ENCODE peak calls at places on chromosomes 3 and 15, in eight cellular contexts. Y is thyroid gland, S is esophagus squamous epithelium, X is esophagus muscularis mucosa, N is GM12878, H is IMR-90, W is tibial nerve, J is suprapubic skin. C is an unnamed sample.

GRCh38 chr15:60507596-60508424 is 28.9 kb upstream of the ICE2 start:
- DNase-seq in X (no peak), N (peak), S (no peak), H (peak), J (no peak), Y (peak), W (no peak), C (peak)

GRCh38 chr3:105791919-105792786 is 76.7 kb downstream of the CBLB start:
- DNase-seq in Y (peak), S (peak), H (peak), N (no peak), J (peak), W (peak), X (peak), C (peak)

GRCh38 chr3:120688121-120688520 is 6.1 kb upstream of the HGD start:
- DNase-seq in Y (no peak), J (no peak), X (no peak), N (peak), H (peak), S (no peak), W (no peak), C (no peak)

GRCh38 chr15:59751552-59752413 is 62.7 kb upstream of the BNIP2 start:
- DNase-seq in Y (no peak), N (no peak), W (no peak), X (peak), J (no peak), S (no peak), H (no peak), C (no peak)

GRCh38 chr15:87269566-87269965 is 987.0 kb downstream of the NTRK3 start:
- DNase-seq in H (no peak), X (no peak), J (no peak), N (no peak), S (no peak), Y (no peak), W (no peak), C (no peak)

GRCh38 chr15:82549199-82549665 is 9.0 kb upstream of the RPS17 start:
- DNase-seq in X (no peak), N (no peak), Y (no peak), J (no peak), H (no peak), S (no peak), W (no peak), C (no peak)

GRCh38 chr3:141498592-141499223 is 11.9 kb downstream of the RASA2 start:
- DNase-seq in Y (no peak), H (no peak), J (no peak), N (peak), X (no peak), W (peak), S (peak), C (no peak)

GRCh38 chr3:72086051-72086711 is 301.2 kb upstream of the PROK2 start:
- DNase-seq in S (no peak), H (peak), N (no peak), X (no peak), W (no peak), Y (no peak), J (no peak), C (no peak)

GRCh38 chr3:59334585-59334984 is 284.8 kb upstream of the CFAP20DC start:
- DNase-seq in Y (no peak), H (peak), X (no peak), S (no peak), N (no peak), J (no peak), W (no peak), C (no peak)

GRCh38 chr3:153829596-153830170 is 291.5 kb upstream of the ARHGEF26 start:
- DNase-seq in X (no peak), S (no peak), N (no peak), W (no peak), Y (no peak), H (no peak), J (no peak), C (no peak)

GRCh38 chr3:37456270-37456708 is 281.9 kb upstream of the LRRFIP2 start:
- DNase-seq in X (peak), Y (peak), H (no peak), S (no peak), N (no peak), W (no peak), J (no peak), C (peak)

GRCh38 chr3:46690798-46691197 is 2.7 kb downstream of the ALS2CL start:
- DNase-seq in J (no peak), N (no peak), Y (peak), H (no peak), W (no peak), S (no peak), X (no peak), C (no peak)

GRCh38 chr3:114440700-114441099 is 146.9 kb downstream of the TIGIT start:
- DNase-seq in X (no peak), H (no peak), S (no peak), Y (no peak), J (no peak), W (no peak), N (no peak), C (no peak)

GRCh38 chr15:35657679-35658201 is 111.8 kb upstream of the DPH6 start:
- DNase-seq in S (no peak), X (no peak), W (no peak), H (peak), N (no peak), J (no peak), Y (no peak), C (no peak)

GRCh38 chr3:53149006-53149690 is 11.9 kb upstream of the PRKCD start:
- DNase-seq in J (no peak), W (no peak), S (no peak), N (no peak), Y (no peak), H (no peak), X (no peak), C (no peak)

GRCh38 chr3:128238100-128238459 is 84.8 kb downstream of the EEFSEC start:
- DNase-seq in X (no peak), N (no peak), J (no peak), S (no peak), W (no peak), H (no peak), Y (no peak), C (no peak)

GRCh38 chr3:23968467-23969184 is 23.5 kb downstream of the NR1D2 start:
- DNase-seq in J (no peak), S (no peak), X (no peak), Y (peak), N (no peak), H (peak), W (no peak), C (no peak)

GRCh38 chr3:172516318-172517214 is 6.7 kb downstream of the TNFSF10 start:
- DNase-seq in Y (peak), J (no peak), W (peak), X (no peak), H (peak), S (no peak), N (no peak), C (peak)

GRCh38 chr3:106628407-106628806 is 748.8 kb upstream of the CCDC54 start:
- DNase-seq in X (no peak), Y (no peak), W (no peak), J (no peak), S (no peak), N (no peak), H (peak), C (no peak)

GRCh38 chr15:98684995-98685525 is 36.7 kb downstream of the IGF1R start:
- DNase-seq in X (no peak), Y (no peak), S (no peak), J (no peak), N (no peak), H (peak), W (no peak), C (no peak)

GRCh38 chr15:41790756-41791546 is 16.7 kb downstream of the MAPKBP1 start:
- DNase-seq in N (no peak), J (no peak), Y (peak), H (peak), S (no peak), X (no peak), W (no peak), C (no peak)

GRCh38 chr3:39108309-39108708 is 829 bp downstream of the TTC21A start:
- DNase-seq in S (no peak), X (no peak), Y (no peak), N (peak), J (no peak), H (no peak), W (no peak), C (no peak)

DNA sequence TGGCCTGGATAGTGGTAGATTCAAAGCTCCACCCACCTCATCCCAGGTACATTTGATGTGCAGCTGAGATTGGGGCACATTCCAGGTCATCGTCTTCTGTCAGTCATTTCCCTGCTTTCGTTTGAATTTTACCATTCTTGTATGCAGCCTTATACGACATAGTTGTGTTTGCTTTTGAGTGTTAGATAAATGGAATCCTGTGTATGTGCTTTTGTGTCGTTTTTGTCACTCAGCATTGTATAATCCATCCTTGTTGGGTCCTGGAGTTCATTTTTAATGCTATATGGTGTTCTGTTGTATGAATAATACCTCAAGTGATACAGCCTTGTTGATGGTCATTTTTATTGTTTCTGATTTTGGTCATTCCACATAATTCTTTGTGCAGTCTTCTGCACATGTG is 7.3 kb downstream of the RCCD1 start:
- DNase-seq in S (no peak), Y (no peak), X (no peak), H (no peak), N (no peak), J (no peak), W (no peak), C (no peak)
- TF ChIP-seq POLR2A in S (no peak), Y (no peak), X (no peak), H (no peak), N (no peak), J (no peak), W (no peak), C (no peak)

GRCh38 chr3:124747111-124747981 is 17.1 kb downstream of the UMPS start:
- DNase-seq in W (no peak), H (no peak), J (no peak), Y (peak), S (no peak), N (no peak), X (no peak), C (no peak)

GRCh38 chr3:124745756-124746155 is 15.5 kb downstream of the UMPS start:
- DNase-seq in S (no peak), W (no peak), X (no peak), Y (peak), N (no peak), J (no peak), H (no peak), C (no peak)

GRCh38 chr3:124748560-124749198 is 18.4 kb downstream of the UMPS start:
- DNase-seq in X (no peak), W (no peak), J (no peak), H (no peak), Y (no peak), S (no peak), N (no peak), C (no peak)

GRCh38 chr3:124741027-124741426 is 10.8 kb downstream of the UMPS start:
- DNase-seq in J (no peak), X (no peak), H (peak), W (no peak), Y (no peak), S (no peak), N (no peak), C (no peak)

GRCh38 chr3:124745092-124745491 is 14.8 kb downstream of the UMPS start:
- DNase-seq in S (no peak), X (no peak), N (no peak), H (no peak), J (no peak), Y (no peak), W (no peak), C (no peak)
- H3K27ac ChIP-seq in S (no peak), X (no peak), N (no peak), H (no peak), J (no peak), Y (no peak), W (no peak), C (no peak)

DNA sequence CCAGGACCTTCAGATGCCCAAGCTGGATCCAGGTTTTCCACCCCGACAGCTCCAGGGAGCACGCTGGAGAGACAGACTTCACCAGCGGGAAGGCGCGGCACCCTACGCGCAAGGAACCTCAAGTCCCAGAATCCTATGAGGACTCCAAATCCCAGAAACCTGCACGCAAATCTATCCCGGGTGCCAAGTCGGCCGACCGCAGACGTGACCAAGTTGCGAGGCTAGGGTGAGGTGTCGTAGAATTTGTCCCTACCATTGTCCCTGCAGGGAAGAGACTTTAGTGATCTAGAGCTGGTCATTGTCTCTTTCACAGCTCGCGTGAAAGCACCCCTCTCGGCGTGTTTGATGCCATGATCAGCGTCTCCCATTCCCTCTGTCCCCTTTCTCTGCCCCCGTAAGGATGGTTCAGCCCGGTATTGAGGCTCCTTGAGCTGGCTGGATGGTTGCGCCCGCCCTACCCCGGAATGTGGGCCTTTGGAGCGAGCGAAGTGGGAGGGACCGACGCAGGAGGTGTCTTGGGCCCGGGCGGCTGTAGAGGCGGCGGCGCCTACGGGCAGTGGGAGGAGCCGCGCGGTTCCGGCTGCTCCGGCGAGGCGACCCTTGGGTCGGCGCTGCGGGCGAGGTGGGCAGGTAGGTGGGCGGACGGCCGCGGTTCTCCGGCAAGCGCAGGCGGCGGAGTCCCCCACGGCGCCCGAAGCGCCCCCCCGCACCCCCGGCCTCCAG is at the start of gene PRKCI:
- DNase-seq in X (peak), W (peak), Y (peak), S (peak), H (peak), N (peak), J (peak), C (peak)
- TF ChIP-seq POLR2A in X (peak), W (peak), Y (peak), S (peak), H (peak), N (peak), J (no peak), C (peak)

GRCh38 chr3:14113964-14114667 is 10.6 kb downstream of the CHCHD4 start:
- DNase-seq in W (no peak), Y (peak), N (no peak), J (no peak), X (no peak), H (no peak), S (no peak), C (no peak)
- H3K27ac ChIP-seq in W (no peak), Y (no peak), N (no peak), J (no peak), X (no peak), H (no peak), S (no peak), C (no peak)

GRCh38 chr15:44317423-44317822 is 28.9 kb downstream of the GOLM2 start:
- DNase-seq in X (no peak), W (no peak), S (no peak), N (no peak), Y (no peak), H (no peak), J (no peak), C (no peak)
- TF ChIP-seq POLR2A in X (no peak), W (no peak), S (no peak), N (no peak), Y (no peak), H (no peak), J (no peak), C (no peak)

GRCh38 chr3:174440350-174440716 is 418.8 kb upstream of the NAALADL2 start:
- DNase-seq in X (no peak), W (no peak), H (peak), N (no peak), J (no peak), Y (peak), S (no peak), C (peak)
- H3K27ac ChIP-seq in X (peak), W (peak), H (peak), N (no peak), J (peak), Y (peak), S (peak), C (peak)